ENCODE peak calls at places on chromosomes 5 and 9, in six cellular contexts. One of them, this sample, is unnamed.

GRCh38 chr9:1100945-1101344 is 50.8 kb downstream of the DMRT2 start:
- DNase-seq in fibroblast of mammary gland: peak
- DNase-seq in CD8-positive, alpha-beta T cell: no peak
- DNase-seq in GM23338: peak
- DNase-seq in ovary: no peak
- DNase-seq in tibial nerve: no peak
- DNase-seq in this sample: peak

GRCh38 chr5:140631831-140632365 is 1.1 kb downstream of the CD14 start:
- DNase-seq in tibial nerve: no peak
- DNase-seq in ovary: no peak
- DNase-seq in fibroblast of mammary gland: no peak
- DNase-seq in GM23338: peak
- DNase-seq in CD8-positive, alpha-beta T cell: no peak
- DNase-seq in this sample: no peak

GRCh38 chr9:112447283-112447761 is 39.3 kb upstream of the KIAA1958 start:
- DNase-seq in CD8-positive, alpha-beta T cell: no peak
- DNase-seq in tibial nerve: no peak
- DNase-seq in ovary: no peak
- DNase-seq in fibroblast of mammary gland: peak
- DNase-seq in GM23338: no peak
- DNase-seq in this sample: no peak

GRCh38 chr9:135693771-135694170 is 5.5 kb downstream of the SOHLH1 start:
- DNase-seq in ovary: no peak
- DNase-seq in fibroblast of mammary gland: no peak
- DNase-seq in CD8-positive, alpha-beta T cell: no peak
- DNase-seq in GM23338: no peak
- DNase-seq in tibial nerve: no peak
- DNase-seq in this sample: no peak

GRCh38 chr5:95850391-95850894 is 27.9 kb upstream of the GLRX start:
- DNase-seq in GM23338: no peak
- DNase-seq in tibial nerve: no peak
- DNase-seq in ovary: no peak
- DNase-seq in CD8-positive, alpha-beta T cell: no peak
- DNase-seq in fibroblast of mammary gland: peak
- DNase-seq in this sample: no peak

GRCh38 chr5:137179203-137179602 is 319.9 kb downstream of the SPOCK1 start:
- DNase-seq in tibial nerve: no peak
- DNase-seq in ovary: no peak
- DNase-seq in CD8-positive, alpha-beta T cell: no peak
- DNase-seq in GM23338: no peak
- DNase-seq in fibroblast of mammary gland: no peak
- DNase-seq in this sample: no peak

GRCh38 chr9:7799934-7800285 is 332 bp upstream of the DMAC1 start:
- DNase-seq in fibroblast of mammary gland: no peak
- DNase-seq in CD8-positive, alpha-beta T cell: no peak
- DNase-seq in GM23338: no peak
- DNase-seq in ovary: no peak
- DNase-seq in tibial nerve: no peak
- DNase-seq in this sample: no peak

GRCh38 chr5:68433921-68434879 is 218.6 kb downstream of the PIK3R1 start:
- DNase-seq in CD8-positive, alpha-beta T cell: peak
- DNase-seq in GM23338: no peak
- DNase-seq in tibial nerve: peak
- DNase-seq in fibroblast of mammary gland: peak
- DNase-seq in ovary: peak
- DNase-seq in this sample: peak

GRCh38 chr5:74201334-74202081 is 439.0 kb downstream of the ENC1 start:
- DNase-seq in GM23338: no peak
- DNase-seq in CD8-positive, alpha-beta T cell: no peak
- DNase-seq in tibial nerve: peak
- DNase-seq in fibroblast of mammary gland: peak
- DNase-seq in ovary: peak
- DNase-seq in this sample: peak

GRCh38 chr9:20981486-20981885 is 50.0 kb downstream of the HACD4 start:
- DNase-seq in CD8-positive, alpha-beta T cell: no peak
- DNase-seq in ovary: no peak
- DNase-seq in GM23338: no peak
- DNase-seq in fibroblast of mammary gland: peak
- DNase-seq in tibial nerve: no peak
- DNase-seq in this sample: no peak
- H3K4me3 ChIP-seq in CD8-positive, alpha-beta T cell: no peak
- H3K4me3 ChIP-seq in ovary: no peak
- H3K4me3 ChIP-seq in GM23338: no peak
- H3K4me3 ChIP-seq in fibroblast of mammary gland: no peak
- H3K4me3 ChIP-seq in tibial nerve: no peak
- H3K4me3 ChIP-seq in this sample: no peak

DNA sequence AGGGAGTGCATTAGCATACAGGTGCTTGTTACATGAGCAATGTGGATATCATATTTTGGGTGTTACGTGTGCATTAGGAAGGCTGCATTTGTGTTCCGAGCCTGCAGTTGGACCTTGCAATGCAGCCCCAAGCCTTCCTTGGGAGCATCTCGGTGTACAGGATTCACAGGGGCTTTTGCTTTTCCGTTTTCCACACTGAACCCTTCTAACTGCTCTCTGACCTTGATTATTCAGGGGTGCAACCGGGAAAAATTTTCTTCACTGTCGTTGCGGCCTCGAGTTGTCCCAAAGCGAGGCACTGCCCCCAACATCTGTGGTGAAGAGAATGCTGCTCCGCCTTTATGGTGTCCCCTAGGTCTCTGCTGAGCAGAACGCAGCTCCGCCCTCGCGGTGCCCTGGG is 80.1 kb upstream of the PLEKHG4B start:
- DNase-seq in ovary: peak
- DNase-seq in GM23338: no peak
- DNase-seq in fibroblast of mammary gland: peak
- DNase-seq in tibial nerve: no peak
- DNase-seq in CD8-positive, alpha-beta T cell: no peak
- DNase-seq in this sample: no peak
- H3K4me3 ChIP-seq in ovary: no peak
- H3K4me3 ChIP-seq in GM23338: no peak
- H3K4me3 ChIP-seq in fibroblast of mammary gland: no peak
- H3K4me3 ChIP-seq in tibial nerve: no peak
- H3K4me3 ChIP-seq in CD8-positive, alpha-beta T cell: no peak
- H3K4me3 ChIP-seq in this sample: no peak

GRCh38 chr5:961711-962240 is 46.8 kb upstream of the NKD2 start:
- DNase-seq in fibroblast of mammary gland: no peak
- DNase-seq in tibial nerve: no peak
- DNase-seq in CD8-positive, alpha-beta T cell: no peak
- DNase-seq in GM23338: no peak
- DNase-seq in ovary: no peak
- DNase-seq in this sample: no peak

GRCh38 chr5:963673-964531 is 44.7 kb upstream of the NKD2 start:
- DNase-seq in GM23338: no peak
- DNase-seq in fibroblast of mammary gland: peak
- DNase-seq in ovary: no peak
- DNase-seq in tibial nerve: no peak
- DNase-seq in CD8-positive, alpha-beta T cell: no peak
- DNase-seq in this sample: no peak

GRCh38 chr5:962386-962785 is 46.2 kb upstream of the NKD2 start:
- DNase-seq in ovary: no peak
- DNase-seq in tibial nerve: no peak
- DNase-seq in CD8-positive, alpha-beta T cell: no peak
- DNase-seq in GM23338: no peak
- DNase-seq in fibroblast of mammary gland: no peak
- DNase-seq in this sample: no peak

GRCh38 chr5:962801-963200 is 45.8 kb upstream of the NKD2 start:
- DNase-seq in CD8-positive, alpha-beta T cell: no peak
- DNase-seq in tibial nerve: no peak
- DNase-seq in ovary: no peak
- DNase-seq in GM23338: no peak
- DNase-seq in fibroblast of mammary gland: no peak
- DNase-seq in this sample: no peak

DNA sequence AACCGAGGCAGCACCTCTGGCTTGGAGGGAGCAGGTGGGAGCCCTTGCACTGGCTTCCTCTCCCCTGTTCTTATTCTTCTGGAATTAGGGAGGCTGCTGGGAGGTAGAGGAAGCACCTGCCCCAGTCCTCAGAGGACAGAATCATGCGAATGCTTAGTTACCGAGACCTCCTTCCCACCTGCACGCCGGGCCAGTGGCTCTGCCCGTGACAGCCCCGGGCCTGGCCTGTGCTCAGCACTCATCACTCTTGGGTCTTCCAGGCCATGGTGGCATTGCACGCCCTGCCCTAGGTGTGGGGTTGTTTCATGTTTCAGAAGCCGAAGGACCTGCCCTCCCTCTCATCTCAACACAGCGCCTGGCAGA is 45.3 kb upstream of the NKD2 start:
- DNase-seq in tibial nerve: no peak
- DNase-seq in ovary: no peak
- DNase-seq in fibroblast of mammary gland: no peak
- DNase-seq in GM23338: no peak
- DNase-seq in CD8-positive, alpha-beta T cell: no peak
- DNase-seq in this sample: no peak
- H3K4me3 ChIP-seq in tibial nerve: no peak
- H3K4me3 ChIP-seq in ovary: no peak
- H3K4me3 ChIP-seq in fibroblast of mammary gland: no peak
- H3K4me3 ChIP-seq in GM23338: no peak
- H3K4me3 ChIP-seq in CD8-positive, alpha-beta T cell: no peak
- H3K4me3 ChIP-seq in this sample: no peak

DNA sequence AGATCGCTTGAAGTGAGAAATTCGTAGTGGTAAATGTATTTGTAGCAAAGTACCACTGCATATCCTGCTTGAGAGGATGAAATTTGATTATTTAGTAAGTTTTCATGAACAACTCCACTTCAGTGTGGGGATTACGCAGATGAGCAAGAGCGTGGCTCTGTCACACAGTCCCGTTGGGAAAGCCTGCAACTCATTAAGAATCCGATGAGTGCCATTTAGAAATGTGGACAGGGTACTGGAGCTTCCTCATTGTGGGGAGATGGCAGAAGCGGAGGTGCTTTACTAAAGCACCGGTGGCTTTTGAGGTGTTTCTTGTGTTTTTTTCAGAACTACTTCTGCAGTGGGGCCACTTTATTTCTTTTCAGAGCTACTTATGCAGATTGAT is 1.4 kb downstream of the TJP2 start:
- DNase-seq in ovary: no peak
- DNase-seq in fibroblast of mammary gland: peak
- DNase-seq in GM23338: no peak
- DNase-seq in tibial nerve: no peak
- DNase-seq in CD8-positive, alpha-beta T cell: no peak
- DNase-seq in this sample: no peak
- H3K4me3 ChIP-seq in ovary: peak
- H3K4me3 ChIP-seq in fibroblast of mammary gland: peak
- H3K4me3 ChIP-seq in GM23338: peak
- H3K4me3 ChIP-seq in tibial nerve: peak
- H3K4me3 ChIP-seq in CD8-positive, alpha-beta T cell: no peak
- H3K4me3 ChIP-seq in this sample: no peak

GRCh38 chr9:72951520-72952393 is 1.1 kb downstream of the ALDH1A1 start:
- DNase-seq in GM23338: no peak
- DNase-seq in ovary: no peak
- DNase-seq in fibroblast of mammary gland: no peak
- DNase-seq in CD8-positive, alpha-beta T cell: no peak
- DNase-seq in tibial nerve: no peak
- DNase-seq in this sample: no peak
- H3K4me3 ChIP-seq in GM23338: no peak
- H3K4me3 ChIP-seq in ovary: peak
- H3K4me3 ChIP-seq in fibroblast of mammary gland: no peak
- H3K4me3 ChIP-seq in CD8-positive, alpha-beta T cell: no peak
- H3K4me3 ChIP-seq in tibial nerve: peak
- H3K4me3 ChIP-seq in this sample: peak

This sample was measured in pancreas.